ENCODE peak calls at places on chromosome 14, in eight cellular contexts. X, E, L, M, D, T, I and Z are unnamed samples.

GRCh38 chr14:75821828-75822521 is 159.8 kb downstream of the TGFB3 start:
- DNase-seq in E (no peak), L (no peak), X (no peak), T (no peak), M (no peak), D (no peak), I (no peak), Z (no peak)

GRCh38 chr14:84036863-84037262 is 1493.1 kb upstream of the FLRT2 start:
- DNase-seq in X (no peak), L (no peak), I (no peak), D (no peak), E (peak), T (peak), M (no peak), Z (peak)

GRCh38 chr14:96631621-96632362 is 129.6 kb downstream of the PAPOLA start:
- DNase-seq in X (no peak), T (no peak), E (no peak), L (no peak), D (no peak), I (no peak), M (no peak), Z (no peak)

GRCh38 chr14:79896009-79896408 is 315.3 kb downstream of the DIO2 start:
- DNase-seq in E (no peak), T (peak), X (no peak), M (no peak), L (no peak), D (no peak), I (no peak), Z (no peak)

GRCh38 chr14:64541261-64541970 is 875 bp downstream of the HSPA2 start:
- DNase-seq in I (no peak), X (no peak), L (no peak), T (no peak), M (no peak), D (no peak), E (no peak), Z (no peak)

GRCh38 chr14:104080557-104081492 is 4.7 kb upstream of the ASPG start:
- DNase-seq in E (no peak), L (no peak), I (no peak), D (no peak), M (no peak), T (no peak), X (no peak), Z (no peak)

GRCh38 chr14:80419339-80419738 is 208.0 kb upstream of the DIO2 start:
- DNase-seq in D (no peak), X (no peak), E (no peak), I (no peak), T (no peak), L (no peak), M (no peak), Z (no peak)

GRCh38 chr14:50038398-50039119 is 77.8 kb downstream of the VCPKMT start:
- DNase-seq in L (no peak), X (no peak), E (no peak), I (no peak), M (no peak), D (no peak), T (peak), Z (peak)

GRCh38 chr14:68216072-68216471 is 396.5 kb downstream of the RAD51B start:
- DNase-seq in D (no peak), L (no peak), T (no peak), X (no peak), M (no peak), I (no peak), E (no peak), Z (no peak)

GRCh38 chr14:23362200-23362599 is 2.8 kb downstream of the EFS start:
- DNase-seq in E (no peak), I (no peak), D (no peak), T (no peak), M (no peak), L (no peak), X (no peak), Z (no peak)

GRCh38 chr14:61460853-61461611 is 139.7 kb downstream of the PRKCH start:
- DNase-seq in M (no peak), T (peak), X (no peak), I (no peak), E (peak), D (no peak), L (peak), Z (no peak)